ENCODE peak calls at places on chromosomes 11 and 22, in seven cellular contexts. N is Peyer's patch, H is right atrium auricular region, D is neural progenitor cell, B is HCT116, K is neuronal stem cell, V is body of pancreas. X is an unnamed sample.
A peak's percentile ranks its signal among the peaks of the same experiment; 100 is the strongest.

GRCh38 chr11:69076129-69076791 is 27.5 kb downstream of the TPCN2 start:
- DNase-seq in N (no peak), H (no peak), D (no peak), B (no peak), K (no peak), V (no peak), X (peak; percentile 81)

GRCh38 chr22:22713416-22713815 is 69.0 kb downstream of the GGTLC2 start:
- DNase-seq in N (no peak), H (no peak), D (no peak), B (no peak), K (no peak), V (no peak), X (no peak)

GRCh38 chr11:68749501-68750196 is 1.7 kb downstream of the TESMIN start:
- DNase-seq in N (no peak), H (no peak), D (peak; percentile 56), B (no peak), K (peak; percentile 15), V (no peak), X (no peak)

GRCh38 chr22:43363580-43364435 is 20.6 kb upstream of the SCUBE1 start:
- DNase-seq in N (no peak), H (no peak), D (peak; percentile 95), B (no peak), K (peak; percentile 87), V (no peak), X (no peak)

GRCh38 chr11:12086271-12087074 is 23.9 kb upstream of the MICAL2 start:
- DNase-seq in N (no peak), H (peak; percentile 90), D (no peak), B (peak; percentile 63), K (no peak), V (peak; percentile 27), X (peak; percentile 51)

GRCh38 chr11:124204008-124204407 is 20.9 kb downstream of the OR10D3 start:
- DNase-seq in N (no peak), H (no peak), D (no peak), B (no peak), K (no peak), V (no peak), X (no peak)

GRCh38 chr11:116312560-116313340 is 460.0 kb downstream of the BUD13 start:
- DNase-seq in N (peak; percentile 18), H (peak; percentile 80), D (peak; percentile 42), B (no peak), K (no peak), V (peak; percentile 90), X (peak; percentile 40)

GRCh38 chr11:17745032-17745772 is 10.6 kb downstream of the KCNC1 start:
- DNase-seq in N (no peak), H (no peak), D (no peak), B (no peak), K (no peak), V (no peak), X (no peak)

GRCh38 chr22:31400023-31400397 is 606 bp downstream of the DRG1 start:
- DNase-seq in N (no peak), H (no peak), D (peak; percentile 73), B (no peak), K (peak; percentile 9), V (no peak), X (peak; percentile 79)

DNA sequence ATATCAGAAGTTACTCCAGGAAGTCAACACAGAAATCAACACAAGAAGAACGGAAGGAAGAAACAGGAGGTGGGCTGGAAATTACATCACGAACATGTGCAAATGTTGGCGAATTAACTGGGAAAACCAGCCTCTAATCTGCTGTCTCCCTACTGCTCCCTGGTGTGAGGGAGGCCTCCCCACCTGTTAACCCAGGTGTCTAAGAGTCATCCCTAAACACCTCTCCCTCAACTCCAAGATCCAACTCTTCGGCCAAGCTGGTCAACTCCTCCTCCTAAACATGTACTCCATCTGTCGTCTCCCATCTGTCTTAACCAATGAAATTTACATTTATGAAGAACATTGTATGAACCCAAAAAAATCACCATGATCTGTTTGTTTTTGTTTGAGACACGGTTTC is 154.2 kb downstream of the LARGE1 start:
- DNase-seq in N (no peak), H (no peak), D (no peak), B (no peak), K (no peak), V (no peak), X (no peak)
- H3K4me1 ChIP-seq in N (no peaks in the 10 kb centered on the region), H (no peaks in the 10 kb centered on the region), D (peaks cover 3% of the 10 kb centered on the region), B (no peaks in the 10 kb centered on the region), K (peaks cover 3% of the 10 kb centered on the region), V (peaks cover 2% of the 10 kb centered on the region), X (no peaks in the 10 kb centered on the region)

DNA sequence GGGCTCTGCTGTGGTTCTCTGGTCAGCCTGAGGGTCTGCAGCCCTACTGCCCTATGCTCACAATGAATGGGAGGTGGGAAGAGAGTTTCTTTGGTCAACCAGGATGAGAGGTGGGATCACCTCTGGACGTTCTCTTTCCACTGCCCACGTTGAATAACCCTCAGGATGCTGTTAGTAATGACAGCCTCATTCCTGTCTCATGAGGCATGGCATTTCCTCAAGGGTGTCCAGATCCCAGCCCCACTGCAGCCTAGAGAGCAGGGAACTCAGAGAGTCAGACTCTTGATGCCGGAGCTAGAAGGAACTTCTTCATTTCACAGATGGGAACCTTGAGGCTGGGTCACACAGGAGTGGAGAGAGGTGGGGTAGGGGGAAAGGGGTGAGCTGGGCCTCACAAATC is 196.0 kb downstream of the CEP164 start:
- DNase-seq in N (no peak), H (no peak), D (no peak), B (no peak), K (no peak), V (no peak), X (no peak)
- H3K27me3 ChIP-seq in N (no peaks in the 10 kb centered on the region), H (no peaks in the 10 kb centered on the region), D (no peaks in the 10 kb centered on the region), B (peaks cover 5% of the 10 kb centered on the region), K (peaks cover 4% of the 10 kb centered on the region), V (no peaks in the 10 kb centered on the region), X (no peaks in the 10 kb centered on the region)

GRCh38 chr22:49025791-49026475 is 801.7 kb downstream of the BRD1 start:
- DNase-seq in N (no peak), H (no peak), D (no peak), B (no peak), K (no peak), V (no peak), X (no peak)
- H3K9me3 ChIP-seq in N (no peaks in the 10 kb centered on the region), H (no peaks in the 10 kb centered on the region), D (no peaks in the 10 kb centered on the region), B (no peaks in the 10 kb centered on the region), K (no peaks in the 10 kb centered on the region), V (no peaks in the 10 kb centered on the region), X (no peaks in the 10 kb centered on the region)

DNA sequence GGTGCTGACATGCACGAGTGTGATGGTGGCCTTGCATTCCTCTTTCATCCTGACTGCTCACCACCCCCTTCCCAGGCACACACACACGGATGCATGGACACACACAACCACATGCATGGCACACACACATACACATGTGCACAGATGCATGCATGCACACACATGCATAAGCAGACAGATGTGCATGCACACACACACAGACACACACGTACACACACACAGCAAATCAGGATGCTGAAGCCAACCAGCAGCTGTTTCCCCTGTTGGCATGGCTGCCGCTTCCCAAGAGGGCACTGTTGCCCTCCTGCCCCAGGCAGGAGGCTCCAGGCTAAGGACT is 15.3 kb downstream of the OSBPL5 start:
- DNase-seq in N (no peak), H (no peak), D (no peak), B (no peak), K (no peak), V (no peak), X (no peak)
- H3K4me1 ChIP-seq in N (peaks cover 85% of the 10 kb centered on the region), H (no peaks in the 10 kb centered on the region), D (peaks cover 26% of the 10 kb centered on the region), B (peaks cover 4% of the 10 kb centered on the region), K (peaks cover 22% of the 10 kb centered on the region), V (peaks cover 8% of the 10 kb centered on the region), X (peaks cover 10% of the 10 kb centered on the region)

GRCh38 chr11:120605469-120605868 is 93.9 kb downstream of the GRIK4 start:
- DNase-seq in N (no peak), H (no peak), D (no peak), B (no peak), K (no peak), V (no peak), X (no peak)

GRCh38 chr11:120606116-120607010 is 94.8 kb downstream of the GRIK4 start:
- DNase-seq in N (no peak), H (no peak), D (no peak), B (no peak), K (no peak), V (no peak), X (no peak)

GRCh38 chr11:120599816-120600420 is 88.4 kb downstream of the GRIK4 start:
- DNase-seq in N (no peak), H (no peak), D (no peak), B (no peak), K (no peak), V (no peak), X (no peak)

GRCh38 chr11:120601566-120601965 is 90.0 kb downstream of the GRIK4 start:
- DNase-seq in N (no peak), H (no peak), D (no peak), B (no peak), K (no peak), V (no peak), X (no peak)

GRCh38 chr11:120603071-120603470 is 91.5 kb downstream of the GRIK4 start:
- DNase-seq in N (no peak), H (no peak), D (no peak), B (no peak), K (no peak), V (no peak), X (no peak)
- H3K27me3 ChIP-seq in N (no peaks in the 10 kb centered on the region), H (no peaks in the 10 kb centered on the region), D (peaks cover 9% of the 10 kb centered on the region), B (no peaks in the 10 kb centered on the region), K (peaks cover 7% of the 10 kb centered on the region), V (no peaks in the 10 kb centered on the region), X (no peaks in the 10 kb centered on the region)

GRCh38 chr11:81039916-81040530 is 1599.2 kb upstream of the TENM4 start:
- DNase-seq in N (no peak), H (no peak), D (no peak), B (no peak), K (no peak), V (no peak), X (no peak)
- H3K9me3 ChIP-seq in N (peaks cover 9% of the 10 kb centered on the region), H (no peaks in the 10 kb centered on the region), D (no peaks in the 10 kb centered on the region), B (peaks cover 25% of the 10 kb centered on the region), K (peaks cover 2% of the 10 kb centered on the region), V (no peaks in the 10 kb centered on the region), X (no peaks in the 10 kb centered on the region)

GRCh38 chr22:26549902-26550497 is 37.7 kb upstream of the TFIP11 start:
- DNase-seq in N (no peak), H (no peak), D (no peak), B (no peak), K (no peak), V (no peak), X (no peak)
- H3K4me1 ChIP-seq in N (no peaks in the 10 kb centered on the region), H (no peaks in the 10 kb centered on the region), D (peaks cover 10% of the 10 kb centered on the region), B (peaks cover 13% of the 10 kb centered on the region), K (peaks cover 14% of the 10 kb centered on the region), V (peaks cover 86% of the 10 kb centered on the region), X (peaks cover 7% of the 10 kb centered on the region)

DNA sequence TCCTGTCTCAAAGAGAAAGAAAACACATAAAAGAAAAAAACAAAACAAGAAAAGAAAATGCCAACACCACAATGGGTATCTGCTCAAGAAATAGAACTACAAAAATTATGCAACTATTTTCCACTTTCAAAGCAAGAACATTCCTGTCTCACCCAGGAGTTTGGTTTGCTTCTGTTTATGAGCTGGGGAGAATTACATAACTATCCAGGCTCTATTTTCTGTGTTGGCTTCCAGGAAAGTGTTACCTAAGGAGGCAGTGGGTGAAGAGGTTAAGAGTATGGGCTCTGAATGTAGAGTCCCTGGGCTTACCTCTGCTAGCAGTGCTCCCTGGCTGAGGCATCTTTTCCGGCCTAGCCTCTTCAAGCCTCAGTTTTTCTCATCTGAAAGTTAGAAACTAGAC is 426.7 kb downstream of the MIAT start:
- DNase-seq in N (no peak), H (no peak), D (no peak), B (no peak), K (no peak), V (no peak), X (no peak)
- H3K27me3 ChIP-seq in N (no peaks in the 10 kb centered on the region), H (no peaks in the 10 kb centered on the region), D (no peaks in the 10 kb centered on the region), B (peaks cover 73% of the 10 kb centered on the region), K (no peaks in the 10 kb centered on the region), V (no peaks in the 10 kb centered on the region), X (no peaks in the 10 kb centered on the region)